ENCODE peak calls at places on chromosomes 16 and 17, in eight cellular contexts. T, F, X, C, U, N, P and L are unnamed samples. For H3K9me3, the result is how much of the 10 kb centered on the place peaks cover.

GRCh38 chr16:10896165-10896564 is 19.2 kb downstream of the CIITA start:
- DNase-seq in T (no peak), F (no peak), X (no peak), C (no peak), U (no peak), N (no peak), P (no peak), L (no peak)

GRCh38 chr16:85395207-85395912 is 217.8 kb upstream of the GSE1 start:
- DNase-seq in T (peak), F (no peak), X (peak), C (peak), U (no peak), N (peak), P (peak), L (peak)

GRCh38 chr17:29140631-29141483 is 39.3 kb downstream of the MYO18A start:
- DNase-seq in T (no peak), F (peak), X (no peak), C (no peak), U (peak), N (no peak), P (no peak), L (no peak)

GRCh38 chr17:8753976-8754440 is 4.3 kb downstream of the SPDYE4 start:
- DNase-seq in T (no peak), F (no peak), X (no peak), C (no peak), U (no peak), N (peak), P (peak), L (no peak)

GRCh38 chr16:81537721-81538561 is 93.3 kb downstream of the CMIP start:
- DNase-seq in T (no peak), F (no peak), X (no peak), C (no peak), U (no peak), N (peak), P (no peak), L (no peak)

GRCh38 chr17:2965621-2966275 is 97.7 kb downstream of the OR1D5 start:
- DNase-seq in T (no peak), F (no peak), X (peak), C (no peak), U (no peak), N (peak), P (peak), L (no peak)

GRCh38 chr17:76384222-76384986 is at the start of gene SPHK1:
- DNase-seq in T (peak), F (no peak), X (peak), C (peak), U (no peak), N (peak), P (peak), L (peak)

GRCh38 chr17:38605852-38606645 is at the start of gene SRCIN1:
- DNase-seq in T (peak), F (peak), X (peak), C (peak), U (no peak), N (peak), P (no peak), L (no peak)

GRCh38 chr17:14156689-14157088 is 80.0 kb downstream of the CDRT15 start:
- DNase-seq in T (no peak), F (no peak), X (no peak), C (no peak), U (no peak), N (peak), P (no peak), L (no peak)

GRCh38 chr16:19659554-19659953 is 58.5 kb downstream of the KNOP1 start:
- DNase-seq in T (no peak), F (no peak), X (no peak), C (no peak), U (no peak), N (no peak), P (no peak), L (no peak)

GRCh38 chr17:41510251-41511065 is 5.0 kb upstream of the KRT13 start:
- DNase-seq in T (no peak), F (no peak), X (no peak), C (no peak), U (no peak), N (no peak), P (no peak), L (no peak)

GRCh38 chr17:36850794-36851193 is 86.5 kb upstream of the LHX1 start:
- DNase-seq in T (no peak), F (no peak), X (peak), C (no peak), U (no peak), N (peak), P (peak), L (no peak)

GRCh38 chr17:3655766-3656165 is 12.6 kb downstream of the TAX1BP3 start:
- DNase-seq in T (no peak), F (no peak), X (no peak), C (no peak), U (no peak), N (no peak), P (no peak), L (no peak)

GRCh38 chr17:74444406-74444805 is 12.5 kb downstream of the GPRC5C start:
- DNase-seq in T (peak), F (no peak), X (no peak), C (peak), U (no peak), N (no peak), P (no peak), L (no peak)

GRCh38 chr16:50245417-50246298 is 20.7 kb upstream of the ADCY7 start:
- DNase-seq in T (no peak), F (peak), X (peak), C (no peak), U (peak), N (peak), P (peak), L (peak)

GRCh38 chr17:66488874-66489273 is 186.5 kb downstream of the PRKCA start:
- DNase-seq in T (no peak), F (no peak), X (no peak), C (no peak), U (no peak), N (no peak), P (no peak), L (no peak)

GRCh38 chr17:31627960-31628359 is 231.1 kb downstream of the COPRS start:
- DNase-seq in T (no peak), F (no peak), X (no peak), C (no peak), U (no peak), N (peak), P (no peak), L (no peak)

GRCh38 chr17:47962901-47963300 is 5.2 kb upstream of the PRR15L start:
- DNase-seq in T (no peak), F (no peak), X (no peak), C (no peak), U (no peak), N (no peak), P (no peak), L (no peak)

GRCh38 chr17:83080641-83081560 is 1.5 kb downstream of the METRNL start:
- DNase-seq in T (peak), F (no peak), X (peak), C (no peak), U (peak), N (peak), P (no peak), L (no peak)

GRCh38 chr17:63601439-63602371 is 1.0 kb downstream of the TACO1 start:
- DNase-seq in T (no peak), F (no peak), X (no peak), C (no peak), U (no peak), N (peak), P (no peak), L (no peak)

GRCh38 chr17:32803544-32803943 is 73.4 kb downstream of the MYO1D start:
- DNase-seq in T (no peak), F (no peak), X (no peak), C (no peak), U (no peak), N (peak), P (no peak), L (no peak)

GRCh38 chr16:27389272-27389961 is 12.6 kb upstream of the IL21R start:
- DNase-seq in T (no peak), F (no peak), X (no peak), C (no peak), U (no peak), N (no peak), P (no peak), L (peak)

GRCh38 chr16:30985401-30986128 is 558 bp downstream of the HSD3B7 start:
- DNase-seq in T (peak), F (no peak), X (peak), C (no peak), U (no peak), N (peak), P (peak), L (peak)

GRCh38 chr16:3575491-3575890 is 1.7 kb downstream of the NLRC3 start:
- DNase-seq in T (no peak), F (no peak), X (no peak), C (no peak), U (no peak), N (no peak), P (no peak), L (no peak)

GRCh38 chr17:64608571-64608981 is 53.5 kb downstream of the SMURF2 start:
- DNase-seq in T (no peak), F (no peak), X (no peak), C (no peak), U (no peak), N (peak), P (no peak), L (no peak)

GRCh38 chr16:83952587-83952939 is 477 bp upstream of the OSGIN1 start:
- DNase-seq in T (no peak), F (no peak), X (no peak), C (no peak), U (no peak), N (no peak), P (peak), L (peak)

GRCh38 chr17:58789160-58789559 is 33.5 kb downstream of the PPM1E start:
- DNase-seq in T (no peak), F (no peak), X (no peak), C (no peak), U (no peak), N (no peak), P (no peak), L (no peak)

GRCh38 chr17:48878920-48879898 is 13.4 kb upstream of the ATP5MC1 start:
- DNase-seq in T (peak), F (peak), X (peak), C (no peak), U (peak), N (peak), P (peak), L (peak)

GRCh38 chr17:2398655-2399571 is 1.9 kb downstream of the MNT start:
- DNase-seq in T (peak), F (peak), X (peak), C (peak), U (peak), N (peak), P (no peak), L (peak)

GRCh38 chr16:80058236-80058635 is 457.7 kb upstream of the MAF start:
- DNase-seq in T (peak), F (no peak), X (no peak), C (peak), U (no peak), N (no peak), P (no peak), L (peak)

GRCh38 chr16:85690469-85691064 is 1.8 kb upstream of the GINS2 start:
- DNase-seq in T (no peak), F (no peak), X (no peak), C (no peak), U (no peak), N (no peak), P (no peak), L (no peak)

GRCh38 chr16:3878610-3879009 is 1.9 kb downstream of the CREBBP start:
- DNase-seq in T (no peak), F (no peak), X (no peak), C (no peak), U (no peak), N (peak), P (no peak), L (no peak)

GRCh38 chr17:79836952-79837887 is 2.0 kb downstream of the CBX4 start:
- DNase-seq in T (peak), F (no peak), X (peak), C (peak), U (no peak), N (peak), P (peak), L (peak)

GRCh38 chr16:53183442-53183841 is 128.7 kb downstream of the CHD9 start:
- DNase-seq in T (no peak), F (no peak), X (no peak), C (no peak), U (no peak), N (no peak), P (no peak), L (no peak)
- H3K9me3 ChIP-seq in T (under half), F (under half), X (under half), C (under half), U (under half), N (under half), P (under half), L (under half)

GRCh38 chr16:62883526-62883925 is 847.3 kb upstream of the CDH8 start:
- DNase-seq in T (no peak), F (no peak), X (no peak), C (no peak), U (no peak), N (no peak), P (no peak), L (no peak)

DNA sequence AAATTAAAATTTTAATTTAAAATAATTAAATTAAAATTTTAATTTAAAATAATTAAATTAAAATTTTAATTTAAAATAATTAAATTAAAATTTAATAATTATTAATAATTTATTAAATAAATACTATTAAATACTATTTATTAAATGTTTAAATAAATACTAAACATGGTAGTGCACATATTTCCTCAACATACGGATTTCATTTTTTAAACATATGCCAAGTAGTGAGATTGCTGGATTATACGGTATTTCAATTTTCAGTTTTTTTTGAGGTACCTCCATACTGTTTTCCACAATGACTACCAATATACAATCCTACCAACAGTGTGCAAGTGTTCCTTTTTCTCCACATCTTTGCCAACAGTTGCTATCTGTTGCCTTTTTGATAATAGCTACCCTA is 852.9 kb upstream of the CDH8 start:
- DNase-seq in T (no peak), F (no peak), X (no peak), C (no peak), U (no peak), N (no peak), P (no peak), L (no peak)
- H3K9me3 ChIP-seq in T (under half), F (under half), X (under half), C (under half), U (under half), N (under half), P (under half), L (under half)

GRCh38 chr16:79047337-79047736 is 553.2 kb downstream of the MAF start:
- DNase-seq in T (no peak), F (no peak), X (no peak), C (no peak), U (no peak), N (no peak), P (no peak), L (no peak)
- H3K9me3 ChIP-seq in T (under half), F (under half), X (under half), C (under half), U (under half), N (under half), P (under half), L (under half)

DNA sequence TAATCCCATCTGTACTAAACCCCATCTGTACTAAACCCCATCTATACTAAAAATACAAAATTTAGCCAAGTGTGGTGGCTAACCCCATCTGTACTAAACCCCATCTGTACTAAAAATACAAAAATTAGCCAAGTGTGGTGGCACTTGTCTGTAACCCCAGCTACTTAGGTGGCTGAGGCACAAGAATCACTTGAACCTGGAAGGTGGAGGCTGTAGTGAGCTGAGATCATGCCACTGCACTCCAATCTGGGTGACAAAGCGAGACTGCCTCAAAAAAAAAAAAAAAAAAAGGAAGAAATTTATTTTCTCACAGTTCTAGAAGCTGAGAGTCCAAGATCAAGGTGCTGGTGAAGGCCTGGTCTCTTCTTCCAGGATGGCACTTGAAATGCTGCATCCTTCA is 12.1 kb downstream of the ZFP1 start:
- DNase-seq in T (no peak), F (no peak), X (no peak), C (no peak), U (no peak), N (no peak), P (no peak), L (no peak)
- H3K9me3 ChIP-seq in T (under half), F (under half), X (under half), C (under half), U (under half), N (under half), P (under half), L (under half)

GRCh38 chr17:50798424-50799344 is 31.4 kb upstream of the ANKRD40CL start:
- DNase-seq in T (no peak), F (no peak), X (no peak), C (no peak), U (no peak), N (no peak), P (no peak), L (no peak)

GRCh38 chr17:50793007-50793406 is 25.7 kb upstream of the ANKRD40CL start:
- DNase-seq in T (no peak), F (no peak), X (no peak), C (no peak), U (no peak), N (no peak), P (no peak), L (no peak)

GRCh38 chr17:50792132-50792531 is 24.8 kb upstream of the ANKRD40CL start:
- DNase-seq in T (no peak), F (no peak), X (no peak), C (no peak), U (no peak), N (no peak), P (no peak), L (no peak)

GRCh38 chr17:50790619-50791018 is 23.3 kb upstream of the ANKRD40CL start:
- DNase-seq in T (no peak), F (no peak), X (no peak), C (no peak), U (no peak), N (no peak), P (no peak), L (no peak)

GRCh38 chr17:50794361-50794760 is 27.0 kb upstream of the ANKRD40CL start:
- DNase-seq in T (no peak), F (no peak), X (no peak), C (no peak), U (no peak), N (no peak), P (no peak), L (no peak)
- H3K9me3 ChIP-seq in T (under half), F (under half), X (under half), C (under half), U (under half), N (under half), P (under half), L (under half)